ENCODE peak calls at places on chromosomes 2 and 18, in five cellular contexts. W is lower leg skin, R is spleen, N is Peyer's patch, O is B cell. I is an unnamed sample.

GRCh38 chr2:200367155-200367554 is 60.7 kb downstream of the SPATS2L start:
- DNase-seq in O (no peak), N (no peak), W (no peak), R (no peak), I (no peak)

GRCh38 chr2:133888816-133889215 is 320.6 kb upstream of the NCKAP5 start:
- DNase-seq in N (no peak), W (no peak), O (no peak), R (no peak), I (no peak)

GRCh38 chr2:75200140-75200985 is 1.0 kb upstream of the TACR1 start:
- DNase-seq in N (no peak), O (no peak), W (no peak), R (peak), I (no peak)

GRCh38 chr2:169799555-169799954 is 884 bp downstream of the SSB start:
- DNase-seq in O (no peak), W (no peak), N (no peak), R (no peak), I (no peak)

GRCh38 chr18:10057808-10058791 is 144.3 kb downstream of the VAPA start:
- DNase-seq in R (no peak), N (no peak), O (no peak), W (no peak), I (no peak)

GRCh38 chr18:10113156-10114022 is 199.6 kb downstream of the VAPA start:
- DNase-seq in W (no peak), N (no peak), R (no peak), O (no peak), I (no peak)

GRCh38 chr2:165120740-165121467 is 82.9 kb downstream of the SCN3A start:
- DNase-seq in W (no peak), R (no peak), N (no peak), O (no peak), I (no peak)

GRCh38 chr2:46375566-46376125 is 78.4 kb downstream of the EPAS1 start:
- DNase-seq in R (no peak), O (no peak), N (no peak), W (no peak), I (no peak)

GRCh38 chr2:21220930-21221329 is 97.2 kb downstream of the TDRD15 start:
- DNase-seq in W (no peak), R (no peak), N (peak), O (no peak), I (no peak)

GRCh38 chr2:7825591-7826312 is 856.1 kb upstream of the ID2 start:
- DNase-seq in N (no peak), R (no peak), W (no peak), O (no peak), I (no peak)

GRCh38 chr2:8049851-8050571 is 631.8 kb upstream of the ID2 start:
- DNase-seq in O (no peak), N (no peak), W (no peak), R (no peak), I (no peak)

GRCh38 chr2:18545384-18545783 is 15.1 kb downstream of the RDH14 start:
- DNase-seq in O (no peak), W (no peak), R (no peak), N (no peak), I (no peak)

GRCh38 chr2:172087191-172087779 is 2.0 kb downstream of the DLX1 start:
- DNase-seq in W (no peak), N (no peak), O (peak), R (no peak), I (no peak)

GRCh38 chr2:98350411-98350810 is 4.2 kb downstream of the CNGA3 start:
- DNase-seq in O (no peak), W (no peak), N (no peak), R (no peak), I (no peak)

GRCh38 chr2:98347298-98348065 is 1.2 kb downstream of the CNGA3 start:
- DNase-seq in N (no peak), R (no peak), W (no peak), O (no peak), I (no peak)

GRCh38 chr2:98343371-98343770 is 2.9 kb upstream of the CNGA3 start:
- DNase-seq in O (no peak), W (no peak), N (no peak), R (no peak), I (no peak)

GRCh38 chr2:98348066-98348561 is 1.9 kb downstream of the CNGA3 start:
- DNase-seq in R (no peak), O (no peak), W (no peak), N (no peak), I (no peak)

DNA sequence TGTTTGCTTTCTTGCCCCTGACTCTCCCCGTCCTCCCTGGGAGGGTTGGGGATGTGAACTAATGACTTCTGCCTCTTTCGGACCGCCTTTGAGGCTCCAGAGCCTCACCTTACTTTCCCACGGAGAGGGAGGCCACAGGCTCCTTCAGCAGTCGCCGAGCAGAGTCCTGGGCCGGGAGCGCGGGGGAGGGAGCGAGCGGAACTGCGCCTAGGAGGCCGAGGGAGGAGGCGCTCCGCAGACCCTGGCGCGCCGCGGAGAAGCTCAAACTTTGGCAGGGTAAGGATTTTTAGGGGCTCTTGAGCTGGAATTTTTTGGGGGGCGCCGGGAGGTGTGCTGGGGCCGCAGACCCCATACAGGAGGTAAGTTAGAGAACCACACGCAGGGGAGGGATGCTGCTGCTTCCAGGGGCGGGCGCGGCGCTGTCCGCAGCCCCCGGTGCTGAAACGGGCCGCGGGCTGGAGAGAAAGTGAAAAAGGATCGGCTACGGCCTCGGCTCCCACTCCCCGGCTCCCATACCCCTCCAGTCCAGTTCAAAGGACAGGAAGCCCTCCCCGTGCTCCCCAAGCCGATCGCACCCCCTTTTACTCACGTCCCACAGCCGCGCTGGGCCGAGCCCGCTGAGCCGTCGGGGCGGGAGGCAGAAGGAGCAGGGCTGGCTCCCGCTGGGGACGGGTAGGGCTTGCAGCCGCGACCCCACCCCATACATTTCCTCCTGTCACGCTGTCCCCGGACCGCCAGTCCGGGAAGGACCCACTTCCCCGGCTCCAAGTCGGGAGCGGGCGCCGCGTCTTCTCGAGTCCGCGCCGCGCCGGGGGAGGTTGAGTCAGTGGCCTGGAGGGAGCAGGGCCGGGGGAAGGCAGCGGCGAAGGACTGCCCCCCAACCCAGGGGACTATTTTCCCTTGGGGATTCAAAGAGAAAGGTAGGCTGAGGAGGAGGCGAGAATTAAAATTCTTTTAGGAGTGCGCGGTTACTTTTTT is at the start of gene CNGA3:
- DNase-seq in N (no peak), O (peak), W (no peak), R (no peak), I (no peak)
- TF ChIP-seq CTCF in N (no peak), O (no peak), W (no peak), R (no peak), I (no peak)

GRCh38 chr2:213490087-213490486 is 205.8 kb downstream of the SPAG16 start:
- DNase-seq in N (no peak), O (no peak), W (no peak), R (no peak), I (no peak)
- TF ChIP-seq CTCF in N (no peak), O (no peak), W (no peak), R (no peak), I (no peak)

GRCh38 chr2:231786177-231786916 is at the start of gene COPS7B:
- DNase-seq in N (peak), W (peak), R (peak), O (peak), I (peak)
- TF ChIP-seq CTCF in N (peak), W (no peak), R (no peak), O (peak), I (no peak)

DNA sequence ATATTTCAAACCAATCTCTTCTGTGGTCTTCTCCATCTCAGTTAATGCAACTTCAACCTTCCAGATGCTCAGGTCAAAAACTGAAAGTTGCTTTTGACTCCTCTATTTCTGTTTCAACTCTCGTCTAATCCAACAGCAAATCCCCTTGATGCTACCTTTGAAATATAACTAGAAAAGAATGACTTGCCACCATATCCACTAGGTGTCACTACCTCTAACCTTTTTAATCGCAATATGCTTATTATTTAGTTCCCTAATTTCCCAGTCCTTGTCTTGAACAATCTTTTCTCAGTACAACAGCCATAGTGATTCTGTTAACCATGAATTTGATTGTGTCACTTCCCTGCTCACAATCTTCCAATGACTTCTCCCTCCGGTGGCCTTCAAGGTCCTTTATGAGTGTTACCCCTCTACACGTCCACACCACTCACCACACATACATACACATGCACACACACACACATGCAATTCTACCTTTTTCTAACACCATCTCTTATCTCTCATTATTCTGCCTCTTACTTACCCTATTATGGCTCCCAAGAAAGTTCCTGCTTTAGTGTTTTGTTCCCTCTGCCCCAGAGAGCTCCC is 245.5 kb upstream of the KCNJ3 start:
- DNase-seq in W (no peak), R (no peak), O (no peak), N (no peak), I (no peak)
- TF ChIP-seq CTCF in W (no peak), R (no peak), O (no peak), N (peak), I (no peak)

GRCh38 chr2:176493221-176493825 is 224.1 kb downstream of the MTX2 start:
- DNase-seq in W (no peak), O (peak), N (no peak), R (no peak), I (no peak)

GRCh38 chr2:176493909-176494308 is 224.7 kb downstream of the MTX2 start:
- DNase-seq in N (no peak), O (no peak), R (no peak), W (no peak), I (no peak)

GRCh38 chr2:176492583-176492982 is 223.3 kb downstream of the MTX2 start:
- DNase-seq in R (no peak), W (no peak), O (no peak), N (no peak), I (no peak)

GRCh38 chr2:176490061-176490861 is 221.0 kb downstream of the MTX2 start:
- DNase-seq in W (no peak), O (no peak), N (no peak), R (no peak), I (no peak)

DNA sequence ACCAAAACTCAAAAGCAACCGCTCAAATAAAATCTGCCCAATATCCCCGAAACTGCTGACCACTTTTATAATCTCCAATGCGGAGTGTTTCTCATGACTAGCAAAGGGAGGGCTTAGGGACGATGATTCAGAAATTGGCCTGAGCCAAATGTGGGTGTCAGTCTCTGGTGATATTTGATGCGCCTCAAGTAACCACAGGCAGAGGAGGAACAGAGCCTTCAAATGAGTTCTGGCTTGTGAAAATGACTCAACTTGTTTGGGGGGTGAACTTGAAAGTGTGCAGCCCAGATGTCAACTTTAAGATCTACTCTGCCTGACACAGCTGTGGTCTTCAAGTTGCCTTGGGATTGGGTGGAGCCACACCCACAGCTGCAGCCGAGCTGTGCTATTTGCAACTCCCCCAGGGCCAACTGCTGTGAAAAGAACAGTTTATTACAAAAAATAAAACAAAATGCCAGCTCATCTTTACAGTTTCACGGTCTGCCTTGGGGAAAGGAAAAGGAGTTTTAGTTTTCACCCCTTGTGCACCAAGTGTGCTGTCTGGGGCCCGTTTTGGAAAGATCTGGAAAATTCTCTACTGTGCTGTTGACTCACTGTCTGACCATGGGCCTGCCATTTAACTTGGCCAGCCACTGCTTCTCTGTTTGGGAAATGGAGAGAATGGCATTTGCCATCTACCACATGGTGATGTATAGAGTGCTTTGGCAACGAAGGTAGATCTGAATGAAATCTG is 222.1 kb downstream of the MTX2 start:
- DNase-seq in R (no peak), O (peak), W (peak), N (peak), I (no peak)
- TF ChIP-seq CTCF in R (no peak), O (no peak), W (no peak), N (no peak), I (no peak)